ENCODE peak calls at places on chromosomes 1 and 21, in six cellular contexts. T, K, P, R, H and D are unnamed samples. For H3K4me1, the result is how much of the 10 kb centered on the place peaks cover.

GRCh38 chr1:17250601-17251000 is 1.7 kb downstream of the PADI3 start:
- DNase-seq in H (no peak), R (no peak), K (no peak), T (no peak), P (no peak), D (no peak)

GRCh38 chr1:81551942-81552341 is 248.8 kb upstream of the ADGRL2 start:
- DNase-seq in R (no peak), H (no peak), T (no peak), P (no peak), K (no peak), D (no peak)

GRCh38 chr21:28150778-28151177 is 841.9 kb downstream of the LTN1 start:
- DNase-seq in P (no peak), R (no peak), K (no peak), T (peak), H (peak), D (peak)

GRCh38 chr1:177091036-177091435 is 73.5 kb downstream of the ASTN1 start:
- DNase-seq in H (no peak), P (no peak), K (no peak), T (no peak), R (no peak), D (no peak)

GRCh38 chr1:234486858-234487830 is 8.2 kb upstream of the TARBP1 start:
- DNase-seq in P (peak), R (no peak), T (peak), K (no peak), H (peak), D (peak)

GRCh38 chr1:27650527-27651175 is 15.7 kb upstream of the FGR start:
- DNase-seq in T (peak), R (no peak), H (peak), K (peak), P (no peak), D (peak)

GRCh38 chr1:203129501-203130231 is 2.1 kb downstream of the ADORA1 start:
- DNase-seq in R (peak), K (peak), H (no peak), P (no peak), T (no peak), D (peak)

GRCh38 chr1:2179283-2180013 is 15.1 kb downstream of the FAAP20 start:
- DNase-seq in R (no peak), H (peak), T (no peak), P (no peak), K (no peak), D (peak)

GRCh38 chr1:8880068-8880676 is 1.7 kb upstream of the ENO1 start:
- DNase-seq in K (peak), P (no peak), H (peak), T (peak), R (no peak), D (peak)

DNA sequence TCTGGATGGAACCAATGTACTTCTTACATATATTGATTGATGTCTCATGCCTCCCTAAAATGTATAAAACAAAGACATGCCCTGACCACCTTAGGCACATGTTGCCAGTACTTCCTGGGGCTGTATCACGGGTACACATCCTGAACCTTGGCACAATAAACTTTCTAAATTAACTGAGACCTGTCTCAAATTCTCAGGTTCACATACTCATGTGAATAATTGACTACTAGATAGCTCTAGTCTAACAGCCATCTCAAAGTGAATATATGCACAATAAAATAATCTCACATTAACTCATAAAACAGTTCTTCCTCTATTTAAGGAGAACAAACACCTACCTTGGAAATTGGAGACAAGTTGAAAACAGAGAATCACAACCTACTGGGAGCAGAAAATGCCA is 5.6 kb downstream of the DNAI4 start:
- DNase-seq in T (no peak), P (no peak), H (no peak), R (no peak), K (no peak), D (no peak)
- H3K14ac ChIP-seq in T (no peak), P (no peak), H (no peak), R (no peak), K (no peak), D (no peak)

DNA sequence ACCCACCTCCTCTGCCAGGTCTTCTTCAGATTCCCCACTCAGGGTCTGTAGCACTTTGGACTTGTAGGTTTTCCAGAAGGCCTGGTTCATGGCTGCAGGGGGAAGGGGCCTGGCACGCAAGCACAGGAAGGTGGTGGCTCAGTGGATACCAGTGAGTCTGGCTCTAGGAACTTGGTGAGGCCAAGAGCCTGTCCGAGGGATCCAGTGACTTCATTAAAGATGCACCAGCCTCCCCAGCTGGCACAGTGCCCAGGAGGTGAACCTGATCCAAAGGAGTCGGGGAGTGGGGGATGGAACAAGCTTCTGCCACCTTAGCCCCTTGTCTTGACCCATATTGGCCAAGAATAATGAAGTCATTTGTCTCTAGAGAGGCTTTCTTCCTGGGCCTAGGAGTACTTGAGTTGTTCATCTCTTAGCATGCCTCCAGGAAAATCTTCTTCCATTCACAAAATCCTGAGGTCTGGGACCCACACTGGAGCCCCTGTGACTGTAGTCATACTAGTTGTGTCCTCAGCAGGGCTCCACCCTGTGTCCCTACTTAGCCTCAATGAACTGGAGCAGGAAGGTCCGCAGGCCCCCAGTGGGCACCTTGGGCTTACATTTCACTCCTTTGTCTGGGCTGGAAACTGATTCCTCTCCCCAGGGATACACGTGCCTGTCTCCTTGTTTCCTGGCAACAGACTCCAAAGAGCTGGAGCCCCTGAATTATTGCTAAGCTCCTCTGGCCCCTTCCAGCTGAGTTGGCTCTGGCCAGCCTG is at the start of gene C1orf232:
- DNase-seq in R (no peak), T (no peak), K (no peak), H (no peak), P (no peak), D (no peak)
- H2AK5ac ChIP-seq in R (no peak), T (no peak), K (no peak), H (no peak), P (peak), D (no peak)

GRCh38 chr1:32341186-32341757 is 5.2 kb upstream of the MARCKSL1 start:
- DNase-seq in P (no peak), H (no peak), T (no peak), R (no peak), K (no peak), D (no peak)
- H3K4me1 ChIP-seq in P (under half), H (under half), T (under half), R (under half), K (under half), D (under half)

GRCh38 chr1:243910612-243911011 is 60.6 kb upstream of the AKT3 start:
- DNase-seq in K (no peak), R (no peak), H (no peak), P (no peak), T (no peak), D (no peak)
- H3K14ac ChIP-seq in K (no peak), R (no peak), H (no peak), P (no peak), T (no peak), D (no peak)

GRCh38 chr1:16144325-16145029 is 11.4 kb downstream of the EPHA2 start:
- DNase-seq in P (no peak), H (no peak), R (no peak), T (no peak), K (no peak), D (no peak)
- H2AK5ac ChIP-seq in P (peak), H (peak), R (peak), T (peak), K (no peak), D (peak)

GRCh38 chr1:39394059-39394458 is 97.4 kb upstream of the BMP8A start:
- DNase-seq in K (no peak), H (no peak), T (no peak), R (no peak), P (no peak), D (no peak)

GRCh38 chr1:39393645-39394044 is 97.8 kb upstream of the BMP8A start:
- DNase-seq in T (no peak), H (no peak), P (no peak), K (no peak), R (no peak), D (no peak)

GRCh38 chr1:39394598-39394997 is 96.8 kb upstream of the BMP8A start:
- DNase-seq in H (no peak), T (no peak), P (no peak), K (no peak), R (no peak), D (no peak)

GRCh38 chr1:39396671-39397070 is 94.8 kb upstream of the BMP8A start:
- DNase-seq in K (no peak), R (no peak), P (no peak), T (no peak), H (peak), D (no peak)

GRCh38 chr1:39395357-39395831 is 96.0 kb upstream of the BMP8A start:
- DNase-seq in P (no peak), T (peak), R (no peak), H (peak), K (no peak), D (peak)
- H3K4me1 ChIP-seq in P (under half), T (under half), R (under half), H (under half), K (under half), D (under half)